ENCODE peak calls at places on chromosome 1, in ten cellular contexts. N is HEK293T; D is T-cell; I is MCF 10A; T is frontal cortex; W is GM13976; E is activated naive CD4-positive, alpha-beta T cell; M is mesothelial cell of epicardium; J is uterus; K is thoracic aorta. V is an unnamed sample.
A peak's percentile ranks its signal among the peaks of the same experiment; 100 is the strongest.

GRCh38 chr1:211526101-211526500 is 34.1 kb upstream of the RD3 start:
- DNase-seq in N (no peak), D (no peak), I (no peak), T (no peak), W (no peak), E (no peak), M (no peak), J (no peak), K (no peak), V (no peak)

GRCh38 chr1:99725996-99726395 is 40.4 kb downstream of the FRRS1 start:
- DNase-seq in N (no peak), D (no peak), I (no peak), T (no peak), W (no peak), E (no peak), M (no peak), J (no peak), K (no peak), V (no peak)

GRCh38 chr1:42504535-42505128 is 41.5 kb downstream of the CCDC30 start:
- DNase-seq in N (no peak), D (no peak), I (no peak), T (no peak), W (no peak), E (no peak), M (no peak), J (no peak), K (no peak), V (no peak)

GRCh38 chr1:248791010-248791409 is 34.7 kb downstream of the SH3BP5L start:
- DNase-seq in N (no peak), D (no peak), I (no peak), T (no peak), W (no peak), E (no peak), M (no peak), J (no peak), K (no peak), V (no peak)

GRCh38 chr1:162502928-162503327 is 5.3 kb downstream of the UHMK1 start:
- DNase-seq in N (no peak), D (no peak), I (no peak), T (no peak), W (no peak), E (no peak), M (no peak), J (no peak), K (no peak), V (no peak)

GRCh38 chr1:30420519-30421050 is 302.8 kb downstream of the MATN1 start:
- DNase-seq in N (no peak), D (no peak), I (peak; percentile 17), T (no peak), W (peak; percentile 4), E (no peak), M (no peak), J (no peak), K (no peak), V (peak; percentile 4)

GRCh38 chr1:236282719-236283118 is 961 bp upstream of the ERO1B start:
- DNase-seq in N (no peak), D (no peak), I (no peak), T (no peak), W (no peak), E (no peak), M (no peak), J (no peak), K (no peak), V (no peak)

GRCh38 chr1:109761227-109762038 is 2.3 kb downstream of the EPS8L3 start:
- DNase-seq in N (no peak), D (no peak), I (no peak), T (no peak), W (no peak), E (no peak), M (peak; percentile 8), J (peak; percentile 17), K (no peak), V (no peak)

GRCh38 chr1:3075666-3076387 is 6.8 kb downstream of the PRDM16 start:
- DNase-seq in N (no peak), D (no peak), I (no peak), T (no peak), W (no peak), E (no peak), M (no peak), J (no peak), K (no peak), V (no peak)

GRCh38 chr1:241419986-241420385 is 63.0 kb upstream of the RGS7 start:
- DNase-seq in N (no peak), D (no peak), I (no peak), T (no peak), W (no peak), E (no peak), M (no peak), J (no peak), K (no peak), V (no peak)

GRCh38 chr1:201320168-201320842 is 37.0 kb downstream of the PKP1 start:
- DNase-seq in N (no peak), D (no peak), I (no peak), T (no peak), W (no peak), E (no peak), M (no peak), J (no peak), K (no peak), V (no peak)

GRCh38 chr1:12511128-12511484 is 106.9 kb downstream of the DHRS3 start:
- DNase-seq in N (no peak), D (no peak), I (no peak), T (no peak), W (no peak), E (no peak), M (no peak), J (no peak), K (no peak), V (no peak)

GRCh38 chr1:222045236-222045635 is 303.3 kb upstream of the DUSP10 start:
- DNase-seq in N (no peak), D (no peak), I (no peak), T (no peak), W (no peak), E (no peak), M (no peak), J (no peak), K (no peak), V (no peak)

GRCh38 chr1:66217021-66217420 is 316.9 kb upstream of the SGIP1 start:
- DNase-seq in N (no peak), D (no peak), I (no peak), T (no peak), W (no peak), E (no peak), M (no peak), J (no peak), K (no peak), V (no peak)

GRCh38 chr1:38285807-38286530 is 239.4 kb upstream of the POU3F1 start:
- DNase-seq in N (no peak), D (no peak), I (no peak), T (no peak), W (no peak), E (no peak), M (no peak), J (no peak), K (no peak), V (no peak)

GRCh38 chr1:183281039-183281438 is 95.0 kb downstream of the LAMC2 start:
- DNase-seq in N (no peak), D (no peak), I (peak; percentile 96), T (no peak), W (no peak), E (no peak), M (no peak), J (peak; percentile 45), K (peak; percentile 27), V (no peak)

GRCh38 chr1:7117599-7118281 is 332.5 kb downstream of the CAMTA1 start:
- DNase-seq in N (peak; percentile 64), D (no peak), I (peak; percentile 79), T (no peak), W (no peak), E (no peak), M (no peak), J (no peak), K (no peak), V (no peak)

GRCh38 chr1:179251675-179252074 is 22.2 kb upstream of the ABL2 start:
- DNase-seq in N (peak; percentile 54), D (no peak), I (peak; percentile 56), T (no peak), W (peak; percentile 36), E (no peak), M (no peak), J (no peak), K (no peak), V (no peak)

GRCh38 chr1:89604414-89604735 is 28.5 kb upstream of the LRRC8C start:
- DNase-seq in N (no peak), D (no peak), I (peak; percentile 34), T (no peak), W (no peak), E (no peak), M (no peak), J (peak; percentile 31), K (no peak), V (no peak)